ENCODE peak calls at places on chromosomes 12 and 14, in six cellular contexts. U is WTC11, F is GM23338, I is GM12878, J is K562, K is HepG2. X is an unnamed sample.

GRCh38 chr12:91967590-91967989 is 178.1 kb downstream of the BTG1 start:
- DNase-seq in U (no peak), J (no peak), K (no peak), I (no peak), F (no peak), X (no peak)

GRCh38 chr12:58313091-58313855 is 371.9 kb downstream of the ATP23 start:
- DNase-seq in K (no peak), I (no peak), F (no peak), J (no peak), U (no peak), X (no peak)

GRCh38 chr12:6452245-6452731 is 446 bp downstream of the TAPBPL start:
- DNase-seq in K (no peak), J (no peak), F (no peak), U (peak), I (no peak), X (no peak)

GRCh38 chr12:127063339-127064090 is 1203.5 kb upstream of the TMEM132C start:
- DNase-seq in J (peak), U (no peak), K (no peak), I (no peak), F (no peak), X (no peak)

GRCh38 chr12:90043264-90043663 is 334.6 kb upstream of the ATP2B1 start:
- DNase-seq in F (no peak), I (no peak), J (no peak), K (no peak), U (no peak), X (no peak)

GRCh38 chr12:111443586-111443985 is 37.9 kb downstream of the SH2B3 start:
- DNase-seq in I (no peak), J (no peak), U (no peak), K (no peak), F (no peak), X (no peak)

GRCh38 chr12:85627584-85627983 is 208.6 kb downstream of the RASSF9 start:
- DNase-seq in F (no peak), J (no peak), K (no peak), I (no peak), U (no peak), X (no peak)

GRCh38 chr12:63967358-63967757 is 122.9 kb downstream of the SRGAP1 start:
- DNase-seq in K (no peak), F (no peak), U (no peak), I (no peak), J (no peak), X (no peak)

GRCh38 chr14:23285530-23286019 is 357 bp downstream of the HOMEZ start:
- DNase-seq in J (no peak), K (no peak), U (no peak), I (no peak), F (peak), X (no peak)

GRCh38 chr14:96363751-96364336 is 518 bp downstream of the GSKIP start:
- DNase-seq in K (peak), F (peak), U (peak), I (no peak), J (peak), X (no peak)

GRCh38 chr12:62767946-62768345 is 167.0 kb downstream of the PPM1H start:
- DNase-seq in J (no peak), I (no peak), F (no peak), K (no peak), U (no peak), X (no peak)
- TF ChIP-seq CREB1 in J (no peak), I (no peak), F (no peak), K (no peak), U (no peak), X (no peak)

GRCh38 chr14:69495341-69495921 is 10.9 kb downstream of the PLEKHD1 start:
- DNase-seq in U (no peak), K (no peak), J (no peak), F (no peak), I (no peak), X (no peak)

GRCh38 chr14:69490219-69490918 is 5.8 kb downstream of the PLEKHD1 start:
- DNase-seq in J (no peak), I (no peak), K (no peak), F (no peak), U (no peak), X (no peak)

GRCh38 chr14:69491226-69491625 is 6.7 kb downstream of the PLEKHD1 start:
- DNase-seq in U (no peak), K (no peak), I (no peak), F (no peak), J (no peak), X (no peak)

GRCh38 chr14:69493038-69493437 is 8.5 kb downstream of the PLEKHD1 start:
- DNase-seq in J (no peak), K (no peak), U (no peak), F (no peak), I (no peak), X (no peak)

DNA sequence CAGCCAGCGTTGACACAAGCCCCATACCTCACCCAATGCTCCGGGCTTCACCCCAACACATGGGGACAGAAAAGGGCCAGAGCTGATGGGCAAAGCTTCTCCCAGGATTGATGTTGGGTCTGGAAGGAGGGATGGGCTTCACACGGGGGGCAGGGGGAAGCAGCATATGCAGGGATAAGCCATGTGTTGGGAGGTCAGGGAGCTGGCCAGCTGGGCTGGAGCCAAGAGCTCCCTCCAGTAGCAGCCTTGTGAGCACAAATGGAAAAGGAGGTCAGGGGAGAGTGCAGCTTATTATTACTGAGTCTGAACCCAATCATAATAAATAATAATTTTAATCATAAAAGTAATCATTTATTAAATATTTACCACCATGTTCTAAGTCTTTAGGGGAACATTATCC is 9.3 kb downstream of the PLEKHD1 start:
- DNase-seq in K (no peak), J (no peak), F (no peak), I (no peak), U (no peak), X (no peak)
- TF ChIP-seq CREB1 in K (no peak), J (no peak), F (no peak), I (no peak), U (no peak), X (no peak)

DNA sequence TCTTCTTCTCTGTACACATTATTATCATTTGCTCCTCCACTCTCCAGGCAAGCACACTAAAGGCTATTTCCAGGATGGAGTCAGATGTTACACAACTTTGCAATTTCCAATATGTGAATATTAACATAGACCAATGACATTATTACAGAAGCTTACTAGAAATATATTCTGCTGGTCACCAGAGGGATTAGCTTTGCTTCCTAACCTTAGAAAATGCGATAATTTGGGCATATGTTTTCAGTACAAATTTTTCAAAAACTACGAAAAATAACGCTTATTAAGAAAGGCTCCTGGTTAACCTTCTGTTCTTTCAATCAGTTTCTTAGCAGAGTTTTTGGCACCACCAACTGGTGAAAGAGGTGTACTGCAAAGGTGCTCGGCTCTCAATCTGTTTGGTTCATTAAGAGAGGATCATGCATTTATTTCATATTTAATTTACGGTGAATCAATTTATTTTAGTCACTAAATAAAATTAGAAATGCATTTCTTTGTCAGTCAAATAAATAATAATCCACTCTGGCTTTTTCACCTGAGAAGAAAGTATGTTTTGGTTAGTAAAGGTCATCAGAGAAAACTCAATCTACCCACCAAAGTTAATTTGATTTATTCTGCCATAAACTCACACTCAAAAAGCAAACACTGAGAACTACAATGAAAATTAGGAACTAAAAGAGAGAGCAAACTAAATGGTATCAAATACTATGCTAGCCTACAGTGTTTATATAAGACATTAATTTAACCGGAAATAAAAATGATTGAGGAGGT is 39.2 kb downstream of the EFCAB11 start:
- DNase-seq in K (peak), F (peak), U (peak), I (peak), J (peak), X (peak)
- TF ChIP-seq CREB1 in K (no peak), F (no peak), U (no peak), I (no peak), J (no peak), X (no peak)

GRCh38 chr12:31589582-31589895 is 1.4 kb downstream of the DENND5B start:
- DNase-seq in F (peak), K (no peak), I (no peak), J (no peak), U (peak), X (no peak)
- TF ChIP-seq CREB1 in F (peak), K (no peak), I (peak), J (no peak), U (no peak), X (no peak)